ENCODE peak calls at places on chromosome 18, in six cellular contexts. Y is heart right ventricle; Z is stimulated activated CD4-positive, alpha-beta T cell treated with anti-CD3 and anti-CD28 coated beads, Interleukin-2, amount 100 ng/mL, for 48 hours; E is mammary epithelial cell; A is HEK293T; W is hypothalamus. G is an unnamed sample.

GRCh38 chr18:59048378-59048777 is 91.3 kb upstream of the SEC11C start:
- DNase-seq in A (no peak), Y (no peak), W (no peak), E (no peak), Z (no peak), G (no peak)

GRCh38 chr18:79782566-79783308 is 15.0 kb upstream of the KCNG2 start:
- DNase-seq in A (no peak), Z (no peak), Y (no peak), W (no peak), E (no peak), G (no peak)

GRCh38 chr18:76803814-76804213 is 18.5 kb upstream of the ZNF236 start:
- DNase-seq in A (peak), Y (peak), W (peak), E (peak), Z (peak), G (peak)

GRCh38 chr18:3923750-3924149 is 473.8 kb downstream of the TGIF1 start:
- DNase-seq in W (no peak), E (peak), Y (no peak), Z (no peak), A (no peak), G (peak)

GRCh38 chr18:59553273-59553672 is 143.9 kb downstream of the CCBE1 start:
- DNase-seq in Z (no peak), E (no peak), Y (no peak), A (no peak), W (no peak), G (no peak)

GRCh38 chr18:68839701-68840100 is 41.8 kb downstream of the CCDC102B start:
- DNase-seq in E (no peak), W (no peak), Z (no peak), Y (no peak), A (no peak), G (no peak)

GRCh38 chr18:74775239-74775638 is 177.6 kb downstream of the ZNF407 start:
- DNase-seq in Z (no peak), W (no peak), E (peak), A (no peak), Y (no peak), G (peak)

GRCh38 chr18:24022141-24022540 is 7.6 kb downstream of the TTC39C start:
- DNase-seq in Y (no peak), W (no peak), Z (no peak), E (peak), A (no peak), G (peak)

GRCh38 chr18:64111950-64112349 is 36.9 kb downstream of the LINC00305 start:
- DNase-seq in E (no peak), Z (no peak), Y (no peak), W (no peak), A (no peak), G (no peak)

G was measured in Daoy.